ENCODE peak calls at places on chromosomes 7 and 10, in six cellular contexts. T, L, K, R, E and H are unnamed samples.

GRCh38 chr10:44261710-44262455 is 123.0 kb downstream of the CXCL12 start:
- DNase-seq in T (no peak), L (no peak), K (peak; percentile 52), R (no peak), E (no peak), H (no peak)

GRCh38 chr7:55423277-55423711 is 58.2 kb downstream of the LANCL2 start:
- DNase-seq in T (no peak), L (no peak), K (no peak), R (no peak), E (no peak), H (no peak)

GRCh38 chr7:80330434-80330833 is 181.4 kb downstream of the GNAT3 start:
- DNase-seq in T (no peak), L (no peak), K (no peak), R (no peak), E (no peak), H (no peak)

GRCh38 chr7:26449175-26450165 is 157.8 kb downstream of the SNX10 start:
- DNase-seq in T (no peak), L (no peak), K (no peak), R (no peak), E (no peak), H (no peak)

GRCh38 chr7:98802088-98802780 is 67.6 kb downstream of the TMEM130 start:
- DNase-seq in T (peak; percentile 74), L (peak; percentile 91), K (peak; percentile 47), R (peak; percentile 98), E (peak; percentile 33), H (peak; percentile 40)

GRCh38 chr7:52502281-52502680 is 533.2 kb upstream of the POM121L12 start:
- DNase-seq in T (no peak), L (no peak), K (no peak), R (no peak), E (no peak), H (no peak)

GRCh38 chr7:103811997-103812396 is 177.5 kb downstream of the RELN start:
- DNase-seq in T (no peak), L (no peak), K (no peak), R (no peak), E (no peak), H (no peak)

GRCh38 chr10:14003517-14003916 is 327.2 kb downstream of the FRMD4A start:
- DNase-seq in T (no peak), L (no peak), K (no peak), R (no peak), E (no peak), H (no peak)

GRCh38 chr7:1586827-1587705 is 17.2 kb upstream of the PSMG3 start:
- DNase-seq in T (no peak), L (no peak), K (no peak), R (peak; percentile 11), E (no peak), H (no peak)

GRCh38 chr7:39417642-39418041 is 148.6 kb upstream of the YAE1 start:
- DNase-seq in T (no peak), L (no peak), K (no peak), R (no peak), E (no peak), H (no peak)

GRCh38 chr7:86928308-86928707 is 131.1 kb downstream of the ELAPOR2 start:
- DNase-seq in T (no peak), L (no peak), K (no peak), R (no peak), E (no peak), H (no peak)

GRCh38 chr10:123884351-123884906 is 7.2 kb downstream of the CPXM2 start:
- DNase-seq in T (no peak), L (no peak), K (no peak), R (no peak), E (no peak), H (no peak)

GRCh38 chr10:13473986-13474385 is 54.8 kb downstream of the BEND7 start:
- DNase-seq in T (no peak), L (no peak), K (no peak), R (no peak), E (no peak), H (no peak)